ENCODE peak calls at places on chromosomes 13 and 19, in eight cellular contexts. V, D, U, T, X, E, Q and F are unnamed samples.

GRCh38 chr19:44303976-44304568 is 753 bp downstream of the ZNF235 start:
- DNase-seq in E (no peak), D (no peak), X (no peak), Q (no peak), T (no peak), V (peak), U (no peak), F (no peak)

GRCh38 chr19:40423227-40423566 is 2.6 kb downstream of the SERTAD1 start:
- DNase-seq in D (no peak), E (no peak), V (no peak), T (no peak), U (no peak), Q (no peak), X (no peak), F (no peak)

GRCh38 chr13:24277721-24278120 is 31.7 kb upstream of the C1QTNF9 start:
- DNase-seq in T (no peak), V (no peak), X (no peak), E (no peak), U (no peak), D (no peak), Q (no peak), F (no peak)

GRCh38 chr19:5880604-5881078 is 10.3 kb upstream of the FUT5 start:
- DNase-seq in Q (no peak), D (peak), U (no peak), T (no peak), E (no peak), V (peak), X (no peak), F (peak)

GRCh38 chr19:12792853-12793289 is 1.6 kb downstream of the JUNB start:
- DNase-seq in Q (no peak), D (no peak), E (no peak), X (no peak), T (no peak), V (no peak), U (no peak), F (no peak)

GRCh38 chr13:95139186-95139585 is 162.1 kb downstream of the ABCC4 start:
- DNase-seq in Q (no peak), X (no peak), E (no peak), U (no peak), T (no peak), V (no peak), D (no peak), F (no peak)

GRCh38 chr13:30421093-30422055 is 919 bp upstream of the UBE2L5 start:
- DNase-seq in T (peak), Q (no peak), X (peak), V (peak), U (peak), D (peak), E (peak), F (peak)

GRCh38 chr13:76709851-76710250 is 176.4 kb downstream of the KCTD12 start:
- DNase-seq in V (no peak), D (no peak), X (no peak), T (no peak), U (no peak), E (no peak), Q (no peak), F (no peak)

GRCh38 chr13:73190477-73190876 is 131.7 kb downstream of the KLF5 start:
- DNase-seq in Q (no peak), D (no peak), T (no peak), X (no peak), E (no peak), V (peak), U (no peak), F (no peak)

GRCh38 chr19:7860902-7861618 is 13.1 kb downstream of the PRR36 start:
- DNase-seq in U (no peak), E (no peak), V (no peak), X (no peak), T (no peak), D (no peak), Q (no peak), F (no peak)

GRCh38 chr13:50229935-50230334 is 214.7 kb downstream of the KCNRG start:
- DNase-seq in V (peak), T (no peak), E (no peak), Q (no peak), U (no peak), D (no peak), X (no peak), F (no peak)

GRCh38 chr19:55095260-55096060 is 19.8 kb downstream of the EPS8L1 start:
- DNase-seq in V (no peak), E (no peak), D (no peak), U (peak), T (no peak), Q (no peak), X (no peak), F (no peak)

GRCh38 chr19:58406818-58407657 is 1.4 kb upstream of the ZNF584 start:
- DNase-seq in E (no peak), D (no peak), V (no peak), T (no peak), Q (no peak), X (no peak), U (no peak), F (peak)

GRCh38 chr13:31731923-31732322 is 7.4 kb upstream of the RXFP2 start:
- DNase-seq in T (no peak), D (no peak), V (no peak), Q (no peak), E (no peak), U (no peak), X (no peak), F (no peak)

GRCh38 chr13:75493156-75493555 is 11.2 kb upstream of the TBC1D4 start:
- DNase-seq in T (no peak), V (no peak), E (no peak), X (no peak), D (no peak), Q (no peak), U (no peak), F (no peak)

GRCh38 chr13:95677564-95678386 is 836 bp downstream of the DNAJC3 start:
- DNase-seq in Q (no peak), T (no peak), E (no peak), U (no peak), X (no peak), D (peak), V (peak), F (peak)

GRCh38 chr13:108915634-108916497 is 286.5 kb downstream of the MYO16 start:
- DNase-seq in Q (peak), U (peak), D (peak), T (peak), V (peak), E (peak), X (no peak), F (peak)

GRCh38 chr13:111902726-111903125 is 164.2 kb upstream of the SOX1 start:
- DNase-seq in E (no peak), Q (no peak), D (no peak), X (no peak), T (no peak), V (no peak), U (no peak), F (peak)

GRCh38 chr13:43261018-43261417 is 237.6 kb downstream of the DNAJC15 start:
- DNase-seq in U (peak), E (no peak), V (peak), Q (no peak), T (no peak), X (no peak), D (no peak), F (no peak)

GRCh38 chr13:46995874-46996273 is 99.0 kb upstream of the HTR2A start:
- DNase-seq in U (no peak), D (no peak), E (no peak), Q (no peak), X (no peak), V (no peak), T (no peak), F (no peak)